ENCODE peak calls at places on chromosomes 1 and 21, in six cellular contexts. One of them, this sample, is unnamed. For H3K4me1, the result is how much of the 10 kb centered on the place peaks cover.

GRCh38 chr1:235460768-235461167 is 43.5 kb downstream of the B3GALNT2 start:
- DNase-seq in IMR-90: no peak
- DNase-seq in tibial nerve: no peak
- DNase-seq in breast epithelium: no peak
- DNase-seq in psoas muscle: no peak
- DNase-seq in CD4-positive, alpha-beta memory T cell: no peak
- DNase-seq in this sample: no peak

GRCh38 chr1:94951509-94952208 is 24.7 kb upstream of the CNN3 start:
- DNase-seq in IMR-90: no peak
- DNase-seq in tibial nerve: no peak
- DNase-seq in breast epithelium: no peak
- DNase-seq in psoas muscle: no peak
- DNase-seq in CD4-positive, alpha-beta memory T cell: no peak
- DNase-seq in this sample: no peak

GRCh38 chr1:178465011-178465410 is 31.8 kb downstream of the CLEC20A start:
- DNase-seq in IMR-90: peak
- DNase-seq in tibial nerve: no peak
- DNase-seq in breast epithelium: no peak
- DNase-seq in psoas muscle: no peak
- DNase-seq in CD4-positive, alpha-beta memory T cell: no peak
- DNase-seq in this sample: no peak

GRCh38 chr1:39626646-39627045 is 12.8 kb downstream of the HEYL start:
- DNase-seq in IMR-90: no peak
- DNase-seq in tibial nerve: no peak
- DNase-seq in breast epithelium: no peak
- DNase-seq in psoas muscle: no peak
- DNase-seq in CD4-positive, alpha-beta memory T cell: no peak
- DNase-seq in this sample: no peak

GRCh38 chr21:36209626-36210171 is 53.1 kb downstream of the DOP1B start:
- DNase-seq in IMR-90: peak
- DNase-seq in tibial nerve: peak
- DNase-seq in breast epithelium: no peak
- DNase-seq in psoas muscle: no peak
- DNase-seq in CD4-positive, alpha-beta memory T cell: peak
- DNase-seq in this sample: peak

GRCh38 chr1:241927321-241927720 is 30.2 kb upstream of the BECN2 start:
- DNase-seq in IMR-90: no peak
- DNase-seq in tibial nerve: no peak
- DNase-seq in breast epithelium: no peak
- DNase-seq in psoas muscle: no peak
- DNase-seq in CD4-positive, alpha-beta memory T cell: no peak
- DNase-seq in this sample: no peak

GRCh38 chr1:213761845-213762407 is 225.8 kb upstream of the PROX1 start:
- DNase-seq in IMR-90: no peak
- DNase-seq in tibial nerve: no peak
- DNase-seq in breast epithelium: no peak
- DNase-seq in psoas muscle: no peak
- DNase-seq in CD4-positive, alpha-beta memory T cell: peak
- DNase-seq in this sample: no peak

GRCh38 chr1:156797212-156797871 is 19.3 kb downstream of the SH2D2A start:
- DNase-seq in IMR-90: peak
- DNase-seq in tibial nerve: peak
- DNase-seq in breast epithelium: no peak
- DNase-seq in psoas muscle: no peak
- DNase-seq in CD4-positive, alpha-beta memory T cell: peak
- DNase-seq in this sample: peak

GRCh38 chr1:244340396-244340795 is 111.3 kb downstream of the ADSS2 start:
- DNase-seq in IMR-90: no peak
- DNase-seq in tibial nerve: no peak
- DNase-seq in breast epithelium: no peak
- DNase-seq in psoas muscle: no peak
- DNase-seq in CD4-positive, alpha-beta memory T cell: no peak
- DNase-seq in this sample: no peak

GRCh38 chr1:196034080-196034706 is 574.0 kb downstream of the KCNT2 start:
- DNase-seq in IMR-90: no peak
- DNase-seq in tibial nerve: no peak
- DNase-seq in breast epithelium: no peak
- DNase-seq in psoas muscle: no peak
- DNase-seq in CD4-positive, alpha-beta memory T cell: no peak
- DNase-seq in this sample: no peak

GRCh38 chr1:55275976-55276375 is 60.8 kb upstream of the USP24 start:
- DNase-seq in IMR-90: peak
- DNase-seq in tibial nerve: no peak
- DNase-seq in breast epithelium: no peak
- DNase-seq in psoas muscle: no peak
- DNase-seq in CD4-positive, alpha-beta memory T cell: no peak
- DNase-seq in this sample: no peak

GRCh38 chr1:155012052-155012546 is 9.5 kb downstream of the ZBTB7B start:
- DNase-seq in IMR-90: no peak
- DNase-seq in tibial nerve: peak
- DNase-seq in breast epithelium: peak
- DNase-seq in psoas muscle: peak
- DNase-seq in CD4-positive, alpha-beta memory T cell: no peak
- DNase-seq in this sample: peak

DNA sequence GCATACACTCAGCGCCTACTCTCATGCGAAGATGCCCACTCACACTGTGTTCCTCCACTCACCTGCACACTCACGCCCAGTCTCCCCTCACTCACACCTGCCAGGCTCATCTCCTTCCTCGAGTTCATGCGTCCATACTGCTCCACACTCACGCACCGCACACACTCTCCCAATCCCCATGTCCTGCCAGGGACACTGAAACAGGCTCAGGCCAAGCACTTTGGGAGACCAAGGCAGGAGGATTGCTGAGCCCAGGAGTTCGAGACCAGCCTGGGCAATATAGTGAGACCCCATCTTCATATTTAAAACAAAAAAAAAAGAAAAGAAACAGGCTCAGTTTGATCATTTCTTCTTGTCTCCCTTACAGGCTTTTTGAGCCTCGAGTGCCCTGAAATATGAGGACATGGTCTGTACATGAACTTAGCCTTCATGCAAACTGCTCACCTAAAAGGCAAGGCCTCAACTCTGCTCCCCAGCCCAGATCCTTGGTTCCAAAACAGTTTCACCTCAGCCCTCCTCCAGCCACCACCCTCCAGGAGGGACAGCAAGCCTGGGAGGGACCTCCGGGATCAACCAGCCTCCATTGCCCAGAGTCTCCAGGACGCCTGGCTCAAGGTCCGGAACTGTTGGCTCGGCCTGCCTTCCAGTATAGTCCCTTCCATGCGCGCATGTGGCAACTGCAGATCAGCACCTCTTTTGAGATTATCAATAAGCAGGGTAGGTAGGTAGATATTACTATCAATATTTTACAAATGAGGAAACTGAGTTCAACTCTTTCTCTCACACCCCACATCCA is 2.4 kb upstream of the PTAFR start:
- DNase-seq in IMR-90: no peak
- DNase-seq in tibial nerve: no peak
- DNase-seq in breast epithelium: no peak
- DNase-seq in psoas muscle: peak
- DNase-seq in CD4-positive, alpha-beta memory T cell: no peak
- DNase-seq in this sample: no peak
- H3K4me1 ChIP-seq in IMR-90: under half
- H3K4me1 ChIP-seq in tibial nerve: under half
- H3K4me1 ChIP-seq in breast epithelium: under half
- H3K4me1 ChIP-seq in psoas muscle: under half
- H3K4me1 ChIP-seq in CD4-positive, alpha-beta memory T cell: under half
- H3K4me1 ChIP-seq in this sample: under half

GRCh38 chr1:201599548-201599947 is 60.6 kb downstream of the NAV1 start:
- DNase-seq in IMR-90: no peak
- DNase-seq in tibial nerve: no peak
- DNase-seq in breast epithelium: no peak
- DNase-seq in psoas muscle: no peak
- DNase-seq in CD4-positive, alpha-beta memory T cell: no peak
- DNase-seq in this sample: no peak

GRCh38 chr1:201598396-201598795 is 59.5 kb downstream of the NAV1 start:
- DNase-seq in IMR-90: no peak
- DNase-seq in tibial nerve: no peak
- DNase-seq in breast epithelium: no peak
- DNase-seq in psoas muscle: no peak
- DNase-seq in CD4-positive, alpha-beta memory T cell: no peak
- DNase-seq in this sample: no peak

GRCh38 chr1:201596101-201596868 is 57.4 kb downstream of the NAV1 start:
- DNase-seq in IMR-90: no peak
- DNase-seq in tibial nerve: no peak
- DNase-seq in breast epithelium: no peak
- DNase-seq in psoas muscle: no peak
- DNase-seq in CD4-positive, alpha-beta memory T cell: no peak
- DNase-seq in this sample: no peak

GRCh38 chr1:201597551-201598230 is 58.8 kb downstream of the NAV1 start:
- DNase-seq in IMR-90: no peak
- DNase-seq in tibial nerve: no peak
- DNase-seq in breast epithelium: peak
- DNase-seq in psoas muscle: peak
- DNase-seq in CD4-positive, alpha-beta memory T cell: no peak
- DNase-seq in this sample: peak

DNA sequence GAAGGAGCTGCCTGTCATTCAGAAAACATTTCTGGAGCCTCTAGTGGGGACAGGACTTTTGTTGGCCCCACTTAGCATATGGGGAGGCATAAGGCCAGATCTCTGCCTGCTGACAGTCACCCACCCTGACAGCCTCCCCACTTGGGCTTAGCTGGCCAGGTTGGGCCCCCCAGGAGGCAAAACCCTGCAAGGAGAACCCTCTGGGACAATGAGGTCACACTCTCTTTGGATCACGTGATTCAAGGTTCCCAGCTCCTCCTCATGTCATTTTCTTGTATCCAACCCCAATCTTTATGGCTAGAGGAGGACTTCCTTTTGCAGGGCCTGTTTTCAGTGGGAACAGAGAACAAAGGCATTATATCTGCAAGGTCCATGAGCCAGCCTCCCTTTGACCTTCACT is 60.0 kb downstream of the NAV1 start:
- DNase-seq in IMR-90: no peak
- DNase-seq in tibial nerve: no peak
- DNase-seq in breast epithelium: no peak
- DNase-seq in psoas muscle: no peak
- DNase-seq in CD4-positive, alpha-beta memory T cell: no peak
- DNase-seq in this sample: no peak
- H3K4me1 ChIP-seq in IMR-90: under half
- H3K4me1 ChIP-seq in tibial nerve: under half
- H3K4me1 ChIP-seq in breast epithelium: under half
- H3K4me1 ChIP-seq in psoas muscle: under half
- H3K4me1 ChIP-seq in CD4-positive, alpha-beta memory T cell: under half
- H3K4me1 ChIP-seq in this sample: under half

GRCh38 chr1:96281491-96281890 is 440.1 kb upstream of the PTBP2 start:
- DNase-seq in IMR-90: no peak
- DNase-seq in tibial nerve: no peak
- DNase-seq in breast epithelium: no peak
- DNase-seq in psoas muscle: no peak
- DNase-seq in CD4-positive, alpha-beta memory T cell: no peak
- DNase-seq in this sample: no peak
- H3K4me1 ChIP-seq in IMR-90: under half
- H3K4me1 ChIP-seq in tibial nerve: under half
- H3K4me1 ChIP-seq in breast epithelium: under half
- H3K4me1 ChIP-seq in psoas muscle: under half
- H3K4me1 ChIP-seq in CD4-positive, alpha-beta memory T cell: under half
- H3K4me1 ChIP-seq in this sample: under half

GRCh38 chr1:1782399-1783221 is 4.3 kb upstream of the NADK start:
- DNase-seq in IMR-90: peak
- DNase-seq in tibial nerve: peak
- DNase-seq in breast epithelium: no peak
- DNase-seq in psoas muscle: peak
- DNase-seq in CD4-positive, alpha-beta memory T cell: no peak
- DNase-seq in this sample: peak
- H3K4me1 ChIP-seq in IMR-90: under half
- H3K4me1 ChIP-seq in tibial nerve: half or more
- H3K4me1 ChIP-seq in breast epithelium: under half
- H3K4me1 ChIP-seq in psoas muscle: under half
- H3K4me1 ChIP-seq in CD4-positive, alpha-beta memory T cell: half or more
- H3K4me1 ChIP-seq in this sample: under half

This sample was measured in prostate gland.